ENCODE peak calls at places on chromosomes 5 and 9, in four cellular contexts. C is HepG2, V is sigmoid colon, G is stomach. J is an unnamed sample.

GRCh38 chr9:6838158-6838557 is 80.4 kb downstream of the KDM4C start:
- DNase-seq in C (no peak), V (no peak), G (no peak), J (no peak)

GRCh38 chr5:167207081-167207480 is 1084.4 kb upstream of the WWC1 start:
- DNase-seq in C (no peak), V (peak; percentile 69), G (no peak), J (peak; percentile 21)

GRCh38 chr5:15683332-15683731 is 183.4 kb downstream of the FBXL7 start:
- DNase-seq in C (peak; percentile 2), V (no peak), G (no peak), J (peak; percentile 48)

GRCh38 chr5:158979749-158980521 is 119.8 kb downstream of the EBF1 start:
- DNase-seq in C (no peak), V (peak; percentile 76), G (peak; percentile 44), J (peak; percentile 77)

GRCh38 chr9:84701801-84702200 is 32.3 kb downstream of the NTRK2 start:
- DNase-seq in C (no peak), V (no peak), G (no peak), J (no peak)

GRCh38 chr5:148740966-148741742 is 85.3 kb upstream of the ADRB2 start:
- DNase-seq in C (peak; percentile 42), V (peak; percentile 63), G (no peak), J (no peak)

GRCh38 chr9:110260911-110261310 is 4.6 kb upstream of the TXN start:
- DNase-seq in C (no peak), V (no peak), G (no peak), J (no peak)

GRCh38 chr5:107217721-107218130 is 453.0 kb downstream of the EFNA5 start:
- DNase-seq in C (no peak), V (peak; percentile 78), G (no peak), J (no peak)

GRCh38 chr9:78860806-78861475 is 564.0 kb downstream of the PSAT1 start:
- DNase-seq in C (no peak), V (no peak), G (no peak), J (no peak)

GRCh38 chr9:90017704-90018103 is 412.9 kb downstream of the GADD45G start:
- DNase-seq in C (no peak), V (no peak), G (no peak), J (no peak)

GRCh38 chr5:31193591-31194457 is at the start of gene CDH6:
- DNase-seq in C (no peak), V (no peak), G (no peak), J (no peak)

GRCh38 chr9:112582371-112582770 is 95.7 kb downstream of the KIAA1958 start:
- DNase-seq in C (no peak), V (no peak), G (no peak), J (no peak)

GRCh38 chr5:17394086-17394485 is 103.9 kb upstream of the TAF11L2 start:
- DNase-seq in C (no peak), V (no peak), G (no peak), J (no peak)

GRCh38 chr9:96877269-96877668 is 23.0 kb upstream of the ZNF782 start:
- DNase-seq in C (no peak), V (no peak), G (no peak), J (no peak)

GRCh38 chr9:84325347-84325982 is 15.1 kb downstream of the SLC28A3 start:
- DNase-seq in C (no peak), V (no peak), G (no peak), J (no peak)

GRCh38 chr5:139946440-139946839 is 96.7 kb downstream of the NRG2 start:
- DNase-seq in C (no peak), V (no peak), G (no peak), J (no peak)

GRCh38 chr9:98191615-98192502 is 578 bp downstream of the CORO2A start:
- DNase-seq in C (no peak), V (no peak), G (peak; percentile 48), J (no peak)

GRCh38 chr9:37729499-37729898 is 24.1 kb upstream of the TRMT10B start:
- DNase-seq in C (no peak), V (no peak), G (no peak), J (no peak)

GRCh38 chr9:119802621-119803020 is 433.4 kb upstream of the BRINP1 start:
- DNase-seq in C (no peak), V (peak; percentile 85), G (no peak), J (peak; percentile 10)

GRCh38 chr9:2876320-2876719 is 32.4 kb upstream of the PUM3 start:
- DNase-seq in C (no peak), V (no peak), G (no peak), J (no peak)

DNA sequence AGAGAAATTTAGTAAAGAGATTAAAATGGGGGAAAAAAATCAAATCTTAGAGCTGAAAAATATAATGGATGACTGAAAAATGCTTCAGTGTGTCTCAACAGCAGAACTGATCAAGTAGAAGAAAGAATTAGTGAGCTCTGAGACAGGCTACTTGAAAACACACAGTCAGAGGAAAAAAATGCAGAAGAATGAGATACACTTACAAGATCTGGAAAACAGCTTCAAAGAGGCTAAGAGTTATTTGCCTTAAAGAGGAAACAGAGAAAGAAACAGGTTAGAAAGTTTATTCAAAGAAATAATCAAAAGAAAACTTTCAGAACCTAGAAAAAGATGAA is 70.5 kb upstream of the OR2K2 start:
- DNase-seq in C (no peak), V (no peak), G (no peak), J (no peak)
- H3K9me3 ChIP-seq in C (peaks cover 19% of the 10 kb centered on the region), V (peaks cover 5% of the 10 kb centered on the region), G (peaks cover 29% of the 10 kb centered on the region), J (peaks cover 10% of the 10 kb centered on the region)

DNA sequence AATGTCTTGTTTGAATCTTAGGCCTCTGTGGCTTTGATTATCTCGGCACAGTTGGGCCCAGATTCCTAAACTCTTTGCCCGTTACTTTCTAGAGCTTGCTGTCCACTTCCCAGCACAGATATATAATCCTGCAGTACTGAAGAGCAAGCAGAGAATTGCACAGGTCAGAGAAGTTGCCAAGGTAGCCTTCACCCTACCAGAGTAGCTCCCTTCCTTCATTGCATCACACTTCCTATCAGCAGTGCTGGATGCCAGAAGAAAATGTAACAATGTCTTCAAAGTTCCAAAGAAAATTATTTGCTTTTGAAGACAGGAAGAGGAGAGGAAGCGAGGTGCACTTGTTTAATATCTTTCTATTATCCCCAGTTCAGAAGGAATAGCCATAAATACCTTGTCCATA is 38.1 kb upstream of the SPATA31D4 start:
- DNase-seq in C (no peak), V (no peak), G (no peak), J (no peak)
- H3K27ac ChIP-seq in C (no peak overlapping the region), V (no peak overlapping the region), G (no peak overlapping the region), J (no peak overlapping the region)

GRCh38 chr5:124056326-124057160 is 544.6 kb downstream of the CSNK1G3 start:
- DNase-seq in C (no peak), V (no peak), G (no peak), J (no peak)

GRCh38 chr5:124060010-124060409 is 548.0 kb downstream of the CSNK1G3 start:
- DNase-seq in C (no peak), V (no peak), G (no peak), J (no peak)

GRCh38 chr5:124059200-124059599 is 547.2 kb downstream of the CSNK1G3 start:
- DNase-seq in C (no peak), V (no peak), G (no peak), J (no peak)

GRCh38 chr5:124057815-124058231 is 545.8 kb downstream of the CSNK1G3 start:
- DNase-seq in C (no peak), V (no peak), G (no peak), J (no peak)

DNA sequence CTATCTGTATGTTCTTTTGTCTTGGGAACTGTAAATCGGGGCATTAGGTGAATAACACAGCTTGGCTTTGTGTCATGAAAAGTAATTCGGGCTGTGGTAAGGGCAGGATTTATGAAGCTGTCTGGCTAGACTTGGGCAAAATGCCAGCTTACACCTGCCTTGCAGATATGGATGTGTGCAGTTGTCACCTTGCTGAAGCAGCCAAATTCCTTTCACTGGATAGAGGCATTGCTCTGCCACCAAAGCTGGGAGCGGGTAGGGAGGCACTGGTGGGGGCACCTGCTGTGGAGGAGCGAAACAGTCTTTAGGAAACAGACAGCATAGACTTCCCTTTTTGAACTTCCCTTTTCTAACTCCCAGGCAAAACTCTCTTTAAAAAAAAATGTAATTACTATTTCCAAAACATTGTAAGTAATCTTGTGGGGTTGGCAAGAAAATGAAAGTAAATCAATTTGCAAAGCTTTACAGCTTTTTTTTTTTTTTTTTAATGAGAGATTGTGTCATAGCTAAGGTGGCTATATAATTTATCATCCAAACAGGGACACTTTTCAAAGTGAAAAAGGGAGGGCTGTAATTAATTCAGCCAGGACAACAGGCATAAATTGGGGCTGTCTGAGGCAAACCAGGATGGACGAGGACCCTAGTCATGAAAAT is 545.3 kb downstream of the CSNK1G3 start:
- DNase-seq in C (no peak), V (peak; percentile 66), G (peak; percentile 62), J (no peak)
- TF ChIP-seq EP300 in C (no peak), V (no peak), G (no peak), J (no peak)

GRCh38 chr9:135000647-135001245 is 83.0 kb upstream of the FCN1 start:
- DNase-seq in C (no peak), V (no peak), G (no peak), J (no peak)
- H3K9me3 ChIP-seq in C (peaks cover 43% of the 10 kb centered on the region), V (no peaks in the 10 kb centered on the region), G (peaks cover 32% of the 10 kb centered on the region), J (no peaks in the 10 kb centered on the region)

GRCh38 chr5:74641778-74642542 is 1.4 kb upstream of the ENC1 start:
- DNase-seq in C (peak; percentile 62), V (no peak), G (peak; percentile 51), J (peak; percentile 53)
- H3K27ac ChIP-seq in C (peak overlapping the region; percentile 83), V (peak overlapping the region; percentile 67), G (peak overlapping the region; percentile 82), J (no peak overlapping the region)

DNA sequence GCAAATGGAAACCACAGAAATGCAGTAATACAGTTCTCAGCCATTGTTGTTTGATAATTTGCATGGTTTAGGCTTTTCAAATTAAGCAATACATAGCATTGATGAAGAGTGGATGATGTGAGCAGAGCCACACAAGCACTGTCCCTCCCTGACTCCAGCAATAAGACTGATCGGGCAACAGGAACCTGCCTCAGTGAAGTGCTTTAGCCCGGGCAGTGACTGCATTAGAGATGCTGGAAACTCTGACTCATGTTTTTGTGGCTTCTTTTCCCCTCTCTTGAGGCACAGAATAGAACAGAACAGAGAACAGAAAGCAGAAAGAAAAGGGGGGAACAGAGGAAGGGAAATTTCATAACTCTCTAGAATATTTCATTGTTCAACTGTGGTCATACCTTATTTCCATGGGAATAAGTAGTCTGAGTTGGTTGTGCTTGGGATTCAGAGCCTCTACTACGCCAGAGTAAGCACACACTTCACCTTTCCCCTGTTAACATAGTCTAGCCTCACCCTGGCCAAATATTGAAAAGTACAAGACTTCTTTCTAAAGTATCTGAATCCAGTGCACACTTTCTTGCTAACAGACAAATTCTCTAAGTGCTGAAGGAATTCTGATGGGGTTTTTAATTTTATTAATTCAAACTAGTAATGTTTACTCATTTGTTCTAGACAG is 164.8 kb upstream of the VCAN start:
- DNase-seq in C (no peak), V (peak; percentile 76), G (peak; percentile 29), J (no peak)
- TF ChIP-seq EP300 in C (no peak), V (no peak), G (no peak), J (no peak)

GRCh38 chr5:141431286-141431685 is 979 bp downstream of the PCDHGA12 start:
- DNase-seq in C (no peak), V (no peak), G (no peak), J (no peak)
- H3K9me3 ChIP-seq in C (peaks cover 19% of the 10 kb centered on the region), V (peaks cover 81% of the 10 kb centered on the region), G (peaks cover 100% of the 10 kb centered on the region), J (peaks cover 54% of the 10 kb centered on the region)

J was measured in ovary.